ENCODE peak calls at places on chromosomes 1 and 21, in ten cellular contexts. V, H, N, J, E, L, D, I, C and X are unnamed samples.

GRCh38 chr1:15100369-15101111 is 53.0 kb upstream of the TMEM51 start:
- DNase-seq in E (peak), D (no peak), L (peak), N (no peak), I (peak), C (peak), J (no peak), V (peak), H (peak), X (peak)

GRCh38 chr1:115679141-115679611 is 37.4 kb downstream of the VANGL1 start:
- DNase-seq in C (no peak), E (peak), H (no peak), D (peak), N (no peak), L (no peak), J (no peak), I (no peak), V (peak), X (peak)

GRCh38 chr21:20618878-20619277 is 379.3 kb upstream of the NCAM2 start:
- DNase-seq in D (no peak), H (no peak), E (no peak), N (no peak), I (no peak), J (no peak), V (no peak), C (no peak), L (no peak), X (no peak)

GRCh38 chr1:41674501-41674900 is 190.0 kb upstream of the EDN2 start:
- DNase-seq in J (no peak), D (no peak), L (no peak), I (no peak), E (no peak), V (no peak), C (no peak), H (no peak), N (no peak), X (no peak)

GRCh38 chr21:29523646-29524045 is 224.9 kb downstream of the BACH1 start:
- DNase-seq in C (peak), V (no peak), N (no peak), E (no peak), I (no peak), H (no peak), J (no peak), L (peak), D (no peak), X (no peak)

GRCh38 chr1:41842282-41842681 is 76.4 kb downstream of the HIVEP3 start:
- DNase-seq in I (no peak), D (no peak), H (no peak), C (no peak), V (no peak), E (no peak), N (no peak), J (no peak), L (no peak), X (no peak)

GRCh38 chr1:164624393-164624792 is 65.4 kb downstream of the PBX1 start:
- DNase-seq in V (no peak), D (no peak), E (no peak), C (no peak), L (no peak), N (no peak), I (no peak), J (no peak), H (no peak), X (no peak)

GRCh38 chr1:206568256-206568655 is 44.0 kb downstream of the EIF2D start:
- DNase-seq in N (no peak), C (no peak), H (no peak), D (no peak), L (no peak), J (no peak), I (no peak), V (peak), E (no peak), X (no peak)

GRCh38 chr1:3091334-3091733 is 22.3 kb downstream of the PRDM16 start:
- DNase-seq in J (no peak), H (no peak), I (no peak), N (no peak), V (no peak), C (no peak), L (no peak), D (no peak), E (no peak), X (no peak)

DNA sequence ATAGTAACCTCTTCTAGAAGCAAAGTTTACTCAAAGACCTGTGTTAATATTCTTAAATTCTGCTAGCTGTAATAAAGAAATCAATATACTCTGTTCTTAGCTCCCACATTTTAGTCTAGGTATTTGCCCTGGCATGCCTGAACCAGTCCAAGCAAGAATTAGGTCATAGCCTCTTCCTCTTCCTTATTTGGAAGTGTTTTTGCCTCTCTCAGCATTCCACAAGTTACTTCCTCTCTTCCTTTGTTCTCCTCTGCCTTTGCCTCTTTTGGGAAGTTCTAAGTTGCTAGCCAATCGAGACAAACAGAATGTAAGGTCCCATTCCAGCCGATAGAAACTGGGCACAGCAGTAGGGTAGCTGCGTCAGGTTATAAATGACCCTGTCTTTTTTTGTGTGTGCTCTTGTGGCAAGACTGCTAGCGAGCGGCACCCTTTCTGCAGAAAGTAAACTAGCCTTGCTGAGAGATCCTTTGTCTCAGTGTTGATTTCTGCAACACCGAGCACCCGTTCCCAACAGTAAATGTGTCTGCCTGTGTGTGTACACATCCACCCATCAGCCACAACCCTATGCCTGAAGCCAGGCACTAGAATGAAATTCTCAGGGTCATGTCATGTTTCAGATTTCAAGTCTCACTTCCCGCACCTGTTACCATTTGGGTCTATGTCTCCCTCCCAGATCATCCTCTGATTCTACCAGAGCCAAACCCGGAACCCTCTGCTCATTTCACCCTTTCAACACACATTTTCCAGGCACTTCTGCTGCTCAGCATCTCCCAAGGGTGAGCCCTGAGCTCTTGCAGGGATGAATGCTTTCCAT is 37.5 kb downstream of the LRRC3 start:
- DNase-seq in C (no peak), L (no peak), E (no peak), H (no peak), J (no peak), D (no peak), I (no peak), N (no peak), V (no peak), X (no peak)
- H3K4me3 ChIP-seq in C (no peak), L (no peak), E (no peak), H (no peak), J (no peak), D (no peak), I (no peak), N (no peak), V (no peak), X (no peak)

DNA sequence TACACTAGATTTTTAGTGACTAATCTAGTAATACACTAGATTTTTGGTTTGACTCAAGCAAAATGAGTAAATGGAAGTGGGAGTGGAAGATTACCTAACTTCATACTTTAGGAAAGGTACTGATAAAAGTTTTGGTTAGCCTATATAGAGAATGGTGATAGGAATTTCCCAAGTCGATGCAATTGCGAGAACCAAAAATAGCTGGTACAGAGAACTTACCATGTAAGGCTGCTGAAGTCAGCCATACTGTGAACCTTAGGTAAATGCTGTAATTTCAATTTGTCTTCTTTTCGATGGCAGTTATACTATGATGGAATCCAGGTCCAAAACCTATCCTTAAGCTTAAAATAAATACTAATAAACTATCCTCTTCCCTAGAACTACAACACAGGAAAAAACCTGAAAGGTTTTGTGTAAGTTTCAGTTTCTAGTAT is 4.6 kb downstream of the PNRC2 start:
- DNase-seq in H (no peak), I (no peak), D (no peak), N (no peak), C (no peak), E (no peak), J (no peak), V (no peak), L (no peak), X (no peak)
- TF ChIP-seq POLR2A in H (no peak), I (peak), D (no peak), N (no peak), C (no peak), E (no peak), J (no peak), V (no peak), L (no peak), X (no peak)

GRCh38 chr1:203517426-203517974 is 23.5 kb downstream of the OPTC start:
- DNase-seq in V (no peak), L (no peak), D (no peak), H (no peak), I (no peak), J (no peak), C (no peak), E (no peak), N (no peak), X (no peak)
- H3K4me3 ChIP-seq in V (no peak), L (no peak), D (no peak), H (no peak), I (no peak), J (no peak), C (no peak), E (no peak), N (no peak), X (no peak)

DNA sequence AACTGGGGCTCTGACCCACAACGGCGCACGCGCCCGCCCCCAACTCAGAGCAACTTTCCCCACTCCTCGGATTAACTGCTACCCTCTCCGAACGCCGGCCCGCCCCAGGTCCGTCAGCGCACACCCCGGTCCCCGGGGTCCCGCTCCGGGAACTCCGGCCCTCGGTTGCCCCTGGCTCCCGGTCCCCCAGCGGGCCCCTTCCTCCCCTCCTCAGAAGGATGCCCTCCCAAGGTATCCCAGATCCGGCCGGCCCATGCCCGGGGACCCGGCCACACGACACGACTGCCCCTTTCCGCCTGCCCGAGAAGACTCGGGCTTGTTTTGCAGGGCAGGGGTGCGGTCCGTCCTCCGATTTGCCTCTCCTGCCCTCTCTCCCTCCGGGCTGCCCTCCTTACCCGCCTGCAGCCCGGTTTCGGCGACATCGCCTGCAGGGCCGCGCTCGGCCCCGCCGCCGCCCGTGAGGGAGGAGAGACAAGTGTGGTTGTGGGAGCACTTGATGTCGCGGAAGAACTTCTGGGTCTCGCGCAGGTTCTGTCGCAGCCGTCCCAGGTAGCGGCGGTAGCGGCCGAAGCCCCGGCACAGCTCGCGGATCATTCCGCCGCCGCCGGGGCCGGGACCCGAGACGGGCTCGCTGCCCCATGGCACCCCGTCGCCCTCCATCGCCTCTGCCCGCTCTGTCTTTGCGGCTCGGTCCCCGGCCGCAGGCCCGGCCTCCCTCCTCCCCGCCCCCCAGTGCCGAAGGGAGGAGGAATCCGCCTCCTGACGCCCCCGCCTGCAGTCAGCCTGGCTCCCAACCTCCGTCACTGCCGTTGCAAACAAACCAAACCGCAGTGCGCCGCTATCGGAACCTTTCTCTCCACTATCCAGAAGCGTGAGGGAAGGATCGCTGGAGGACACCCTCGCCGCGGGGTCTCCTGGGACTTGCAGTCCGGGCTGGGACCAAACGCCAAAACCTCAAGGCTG is at the start of gene DSTYK:
- DNase-seq in C (peak), N (peak), I (peak), L (peak), H (peak), J (peak), V (peak), D (peak), E (peak), X (peak)
- TF ChIP-seq POLR2A in C (peak), N (peak), I (peak), L (peak), H (peak), J (no peak), V (peak), D (peak), E (peak), X (peak)